ENCODE peak calls at places on chromosome X, in four cellular contexts. One of them, this sample, is unnamed.

GRCh38 chrX:116267511-116268040 is 97.0 kb downstream of the AGTR2 start:
- DNase-seq in NCI-H2171: no peak
- DNase-seq in endothelial cell: no peak
- DNase-seq in NCI-H1436 treated with DMSO at 0.1 percent for 48 hours: no peak
- DNase-seq in this sample: no peak

GRCh38 chrX:155028192-155028591 is 1.5 kb downstream of the FUNDC2 start:
- DNase-seq in NCI-H2171: no peak
- DNase-seq in NCI-H1436 treated with DMSO at 0.1 percent for 48 hours: no peak
- DNase-seq in endothelial cell: no peak
- DNase-seq in this sample: no peak

GRCh38 chrX:145393702-145394235 is 146.5 kb downstream of the SPANXN1 start:
- DNase-seq in NCI-H1436 treated with DMSO at 0.1 percent for 48 hours: no peak
- DNase-seq in NCI-H2171: no peak
- DNase-seq in endothelial cell: no peak
- DNase-seq in this sample: no peak

GRCh38 chrX:12824944-12825343 is 33.7 kb downstream of the PRPS2 start:
- DNase-seq in NCI-H2171: no peak
- DNase-seq in endothelial cell: no peak
- DNase-seq in NCI-H1436 treated with DMSO at 0.1 percent for 48 hours: no peak
- DNase-seq in this sample: no peak

GRCh38 chrX:12240491-12240890 is 102.2 kb downstream of the FRMPD4 start:
- DNase-seq in NCI-H2171: no peak
- DNase-seq in endothelial cell: no peak
- DNase-seq in NCI-H1436 treated with DMSO at 0.1 percent for 48 hours: no peak
- DNase-seq in this sample: no peak

GRCh38 chrX:40931921-40932320 is 153.3 kb upstream of the USP9X start:
- DNase-seq in NCI-H1436 treated with DMSO at 0.1 percent for 48 hours: no peak
- DNase-seq in endothelial cell: no peak
- DNase-seq in NCI-H2171: no peak
- DNase-seq in this sample: no peak

GRCh38 chrX:50281253-50281652 is 76.7 kb downstream of the CCNB3 start:
- DNase-seq in NCI-H1436 treated with DMSO at 0.1 percent for 48 hours: no peak
- DNase-seq in NCI-H2171: no peak
- DNase-seq in endothelial cell: no peak
- DNase-seq in this sample: no peak

GRCh38 chrX:23434356-23434884 is 99.8 kb downstream of the PTCHD1 start:
- DNase-seq in NCI-H1436 treated with DMSO at 0.1 percent for 48 hours: no peak
- DNase-seq in NCI-H2171: no peak
- DNase-seq in endothelial cell: no peak
- DNase-seq in this sample: no peak

GRCh38 chrX:72714471-72714916 is 388 bp upstream of the PHKA1 start:
- DNase-seq in NCI-H2171: peak; percentile 45
- DNase-seq in NCI-H1436 treated with DMSO at 0.1 percent for 48 hours: peak; percentile 13
- DNase-seq in endothelial cell: peak; percentile 36
- DNase-seq in this sample: peak; percentile 58

GRCh38 chrX:3119376-3119775 is 78.1 kb downstream of the ARSF start:
- DNase-seq in endothelial cell: no peak
- DNase-seq in NCI-H1436 treated with DMSO at 0.1 percent for 48 hours: no peak
- DNase-seq in NCI-H2171: no peak
- DNase-seq in this sample: no peak

GRCh38 chrX:110180176-110180927 is 137.5 kb downstream of the AMMECR1 start:
- DNase-seq in endothelial cell: no peak
- DNase-seq in NCI-H2171: no peak
- DNase-seq in NCI-H1436 treated with DMSO at 0.1 percent for 48 hours: no peak
- DNase-seq in this sample: no peak

GRCh38 chrX:22196151-22196550 is 76.6 kb upstream of the CBLL2 start:
- DNase-seq in endothelial cell: no peak
- DNase-seq in NCI-H2171: no peak
- DNase-seq in NCI-H1436 treated with DMSO at 0.1 percent for 48 hours: no peak
- DNase-seq in this sample: no peak

GRCh38 chrX:39464253-39464652 is 633.5 kb downstream of the BCOR start:
- DNase-seq in endothelial cell: no peak
- DNase-seq in NCI-H1436 treated with DMSO at 0.1 percent for 48 hours: no peak
- DNase-seq in NCI-H2171: no peak
- DNase-seq in this sample: no peak

GRCh38 chrX:47574609-47575325 is 7.5 kb upstream of the TIMP1 start:
- DNase-seq in NCI-H1436 treated with DMSO at 0.1 percent for 48 hours: no peak
- DNase-seq in NCI-H2171: no peak
- DNase-seq in endothelial cell: no peak
- DNase-seq in this sample: no peak

GRCh38 chrX:5380426-5380825 is 848.2 kb downstream of the NLGN4X start:
- DNase-seq in endothelial cell: no peak
- DNase-seq in NCI-H2171: no peak
- DNase-seq in NCI-H1436 treated with DMSO at 0.1 percent for 48 hours: no peak
- DNase-seq in this sample: no peak

GRCh38 chrX:24993887-24994286 is 21.9 kb downstream of the ARX start:
- DNase-seq in endothelial cell: no peak
- DNase-seq in NCI-H2171: no peak
- DNase-seq in NCI-H1436 treated with DMSO at 0.1 percent for 48 hours: no peak
- DNase-seq in this sample: no peak

GRCh38 chrX:140274761-140275525 is 229.9 kb downstream of the SOX3 start:
- DNase-seq in NCI-H2171: no peak
- DNase-seq in endothelial cell: no peak
- DNase-seq in NCI-H1436 treated with DMSO at 0.1 percent for 48 hours: no peak
- DNase-seq in this sample: no peak

GRCh38 chrX:106144755-106145639 is 23.1 kb upstream of the PWWP3B start:
- DNase-seq in NCI-H2171: no peak
- DNase-seq in NCI-H1436 treated with DMSO at 0.1 percent for 48 hours: no peak
- DNase-seq in endothelial cell: no peak
- DNase-seq in this sample: no peak

GRCh38 chrX:72367524-72367923 is 61.8 kb upstream of the CITED1 start:
- DNase-seq in NCI-H2171: no peak
- DNase-seq in endothelial cell: no peak
- DNase-seq in NCI-H1436 treated with DMSO at 0.1 percent for 48 hours: peak; percentile 1
- DNase-seq in this sample: no peak

GRCh38 chrX:139750390-139750789 is 42.4 kb upstream of the MCF2 start:
- DNase-seq in NCI-H1436 treated with DMSO at 0.1 percent for 48 hours: no peak
- DNase-seq in endothelial cell: no peak
- DNase-seq in NCI-H2171: no peak
- DNase-seq in this sample: no peak

GRCh38 chrX:12648995-12649394 is 142.2 kb upstream of the PRPS2 start:
- DNase-seq in NCI-H1436 treated with DMSO at 0.1 percent for 48 hours: no peak
- DNase-seq in NCI-H2171: no peak
- DNase-seq in endothelial cell: no peak
- DNase-seq in this sample: no peak

GRCh38 chrX:1248381-1249061 is 20.1 kb upstream of the CSF2RA start:
- DNase-seq in endothelial cell: no peak
- DNase-seq in NCI-H1436 treated with DMSO at 0.1 percent for 48 hours: no peak
- DNase-seq in NCI-H2171: no peak
- DNase-seq in this sample: no peak

GRCh38 chrX:133150730-133151129 is 53.8 kb upstream of the USP26 start:
- DNase-seq in NCI-H1436 treated with DMSO at 0.1 percent for 48 hours: no peak
- DNase-seq in NCI-H2171: no peak
- DNase-seq in endothelial cell: no peak
- DNase-seq in this sample: no peak

GRCh38 chrX:125883169-125883568 is 282.9 kb downstream of the DCAF12L2 start:
- DNase-seq in NCI-H2171: no peak
- DNase-seq in NCI-H1436 treated with DMSO at 0.1 percent for 48 hours: no peak
- DNase-seq in endothelial cell: no peak
- DNase-seq in this sample: no peak